ENCODE peak calls at places on chromosomes 11 and 22, in eight cellular contexts. One of them, this sample, is unnamed.

GRCh38 chr11:73306069-73306468 is 2.0 kb upstream of the ARHGEF17 start:
- DNase-seq in A549: peak
- DNase-seq in HepG2: no peak
- DNase-seq in H1: no peak
- DNase-seq in stomach: no peak
- DNase-seq in ovary: no peak
- DNase-seq in sigmoid colon: no peak
- DNase-seq in tibial nerve: no peak
- DNase-seq in this sample: no peak

GRCh38 chr11:14148653-14149273 is 186.2 kb downstream of the SPON1 start:
- DNase-seq in sigmoid colon: no peak
- DNase-seq in A549: peak
- DNase-seq in H1: no peak
- DNase-seq in tibial nerve: no peak
- DNase-seq in ovary: no peak
- DNase-seq in HepG2: peak
- DNase-seq in stomach: no peak
- DNase-seq in this sample: no peak

GRCh38 chr22:23012081-23012622 is 58.2 kb upstream of the GNAZ start:
- DNase-seq in sigmoid colon: no peak
- DNase-seq in HepG2: no peak
- DNase-seq in tibial nerve: no peak
- DNase-seq in ovary: no peak
- DNase-seq in stomach: no peak
- DNase-seq in A549: no peak
- DNase-seq in H1: no peak
- DNase-seq in this sample: no peak

GRCh38 chr11:10305262-10305963 is 540 bp downstream of the ADM start:
- DNase-seq in stomach: peak
- DNase-seq in H1: no peak
- DNase-seq in HepG2: peak
- DNase-seq in ovary: peak
- DNase-seq in sigmoid colon: peak
- DNase-seq in A549: peak
- DNase-seq in tibial nerve: no peak
- DNase-seq in this sample: peak

GRCh38 chr11:59207988-59208432 is 4.7 kb downstream of the MPEG1 start:
- DNase-seq in tibial nerve: no peak
- DNase-seq in HepG2: peak
- DNase-seq in sigmoid colon: no peak
- DNase-seq in H1: no peak
- DNase-seq in A549: peak
- DNase-seq in stomach: peak
- DNase-seq in ovary: no peak
- DNase-seq in this sample: no peak

GRCh38 chr22:21032843-21033688 is 705 bp upstream of the SLC7A4 start:
- DNase-seq in tibial nerve: no peak
- DNase-seq in sigmoid colon: no peak
- DNase-seq in ovary: no peak
- DNase-seq in A549: no peak
- DNase-seq in stomach: no peak
- DNase-seq in H1: no peak
- DNase-seq in HepG2: no peak
- DNase-seq in this sample: no peak

GRCh38 chr22:49433717-49434611 is 393.7 kb downstream of the BRD1 start:
- DNase-seq in sigmoid colon: no peak
- DNase-seq in ovary: no peak
- DNase-seq in HepG2: peak
- DNase-seq in H1: no peak
- DNase-seq in tibial nerve: no peak
- DNase-seq in A549: peak
- DNase-seq in stomach: no peak
- DNase-seq in this sample: no peak

GRCh38 chr22:27795053-27795452 is 6.5 kb downstream of the MN1 start:
- DNase-seq in A549: no peak
- DNase-seq in ovary: no peak
- DNase-seq in H1: no peak
- DNase-seq in tibial nerve: no peak
- DNase-seq in stomach: no peak
- DNase-seq in sigmoid colon: no peak
- DNase-seq in HepG2: no peak
- DNase-seq in this sample: no peak

GRCh38 chr11:93933230-93933629 is 82.8 kb upstream of the VSTM5 start:
- DNase-seq in A549: no peak
- DNase-seq in HepG2: no peak
- DNase-seq in sigmoid colon: no peak
- DNase-seq in stomach: no peak
- DNase-seq in H1: no peak
- DNase-seq in tibial nerve: no peak
- DNase-seq in ovary: no peak
- DNase-seq in this sample: no peak

GRCh38 chr11:35142481-35143207 is 3.7 kb downstream of the CD44 start:
- DNase-seq in sigmoid colon: no peak
- DNase-seq in A549: no peak
- DNase-seq in H1: no peak
- DNase-seq in stomach: no peak
- DNase-seq in tibial nerve: no peak
- DNase-seq in HepG2: peak
- DNase-seq in ovary: no peak
- DNase-seq in this sample: peak

GRCh38 chr11:71117311-71117710 is 135.1 kb downstream of the SHANK2 start:
- DNase-seq in stomach: no peak
- DNase-seq in HepG2: no peak
- DNase-seq in ovary: no peak
- DNase-seq in A549: peak
- DNase-seq in H1: no peak
- DNase-seq in sigmoid colon: no peak
- DNase-seq in tibial nerve: no peak
- DNase-seq in this sample: no peak

GRCh38 chr11:132643239-132643638 is 889.1 kb downstream of the OPCML start:
- DNase-seq in tibial nerve: no peak
- DNase-seq in stomach: no peak
- DNase-seq in H1: no peak
- DNase-seq in HepG2: no peak
- DNase-seq in ovary: no peak
- DNase-seq in sigmoid colon: no peak
- DNase-seq in A549: no peak
- DNase-seq in this sample: no peak

GRCh38 chr11:94142308-94143277 is 14.0 kb downstream of the PANX1 start:
- DNase-seq in H1: no peak
- DNase-seq in sigmoid colon: no peak
- DNase-seq in HepG2: peak
- DNase-seq in A549: no peak
- DNase-seq in stomach: no peak
- DNase-seq in ovary: no peak
- DNase-seq in tibial nerve: no peak
- DNase-seq in this sample: no peak

GRCh38 chr11:103552086-103552485 is 442.9 kb downstream of the DYNC2H1 start:
- DNase-seq in A549: no peak
- DNase-seq in tibial nerve: no peak
- DNase-seq in H1: no peak
- DNase-seq in stomach: no peak
- DNase-seq in sigmoid colon: no peak
- DNase-seq in ovary: no peak
- DNase-seq in HepG2: no peak
- DNase-seq in this sample: no peak

GRCh38 chr11:67542971-67543370 is 19.7 kb upstream of the CABP2 start:
- DNase-seq in tibial nerve: no peak
- DNase-seq in A549: no peak
- DNase-seq in HepG2: no peak
- DNase-seq in H1: no peak
- DNase-seq in stomach: no peak
- DNase-seq in ovary: no peak
- DNase-seq in sigmoid colon: no peak
- DNase-seq in this sample: no peak

GRCh38 chr11:99920956-99921355 is 766.1 kb upstream of the ARHGAP42 start:
- DNase-seq in HepG2: no peak
- DNase-seq in sigmoid colon: no peak
- DNase-seq in H1: no peak
- DNase-seq in tibial nerve: no peak
- DNase-seq in stomach: no peak
- DNase-seq in ovary: no peak
- DNase-seq in A549: no peak
- DNase-seq in this sample: no peak

GRCh38 chr22:23841736-23842404 is 3.1 kb upstream of the DERL3 start:
- DNase-seq in ovary: no peak
- DNase-seq in sigmoid colon: no peak
- DNase-seq in H1: no peak
- DNase-seq in HepG2: no peak
- DNase-seq in A549: no peak
- DNase-seq in stomach: no peak
- DNase-seq in tibial nerve: no peak
- DNase-seq in this sample: no peak

GRCh38 chr11:82270870-82271269 is 462.8 kb downstream of the FAM181B start:
- DNase-seq in stomach: no peak
- DNase-seq in A549: no peak
- DNase-seq in sigmoid colon: no peak
- DNase-seq in HepG2: no peak
- DNase-seq in tibial nerve: no peak
- DNase-seq in ovary: no peak
- DNase-seq in H1: no peak
- DNase-seq in this sample: no peak

GRCh38 chr11:86477495-86478155 is 102.9 kb downstream of the CCDC81 start:
- DNase-seq in sigmoid colon: no peak
- DNase-seq in ovary: no peak
- DNase-seq in tibial nerve: no peak
- DNase-seq in HepG2: no peak
- DNase-seq in stomach: no peak
- DNase-seq in H1: no peak
- DNase-seq in A549: no peak
- DNase-seq in this sample: no peak

GRCh38 chr11:65445604-65446445 is 23.2 kb downstream of the NEAT1 start:
- DNase-seq in stomach: peak
- DNase-seq in HepG2: no peak
- DNase-seq in A549: no peak
- DNase-seq in ovary: no peak
- DNase-seq in sigmoid colon: peak
- DNase-seq in H1: no peak
- DNase-seq in tibial nerve: peak
- DNase-seq in this sample: no peak

GRCh38 chr11:23314162-23314561 is 453.9 kb upstream of the CCDC179 start:
- DNase-seq in stomach: no peak
- DNase-seq in H1: no peak
- DNase-seq in sigmoid colon: no peak
- DNase-seq in HepG2: no peak
- DNase-seq in ovary: no peak
- DNase-seq in A549: no peak
- DNase-seq in tibial nerve: no peak
- DNase-seq in this sample: no peak

GRCh38 chr11:23318670-23319069 is 458.4 kb upstream of the CCDC179 start:
- DNase-seq in tibial nerve: no peak
- DNase-seq in stomach: no peak
- DNase-seq in sigmoid colon: no peak
- DNase-seq in HepG2: no peak
- DNase-seq in A549: no peak
- DNase-seq in ovary: no peak
- DNase-seq in H1: no peak
- DNase-seq in this sample: no peak

DNA sequence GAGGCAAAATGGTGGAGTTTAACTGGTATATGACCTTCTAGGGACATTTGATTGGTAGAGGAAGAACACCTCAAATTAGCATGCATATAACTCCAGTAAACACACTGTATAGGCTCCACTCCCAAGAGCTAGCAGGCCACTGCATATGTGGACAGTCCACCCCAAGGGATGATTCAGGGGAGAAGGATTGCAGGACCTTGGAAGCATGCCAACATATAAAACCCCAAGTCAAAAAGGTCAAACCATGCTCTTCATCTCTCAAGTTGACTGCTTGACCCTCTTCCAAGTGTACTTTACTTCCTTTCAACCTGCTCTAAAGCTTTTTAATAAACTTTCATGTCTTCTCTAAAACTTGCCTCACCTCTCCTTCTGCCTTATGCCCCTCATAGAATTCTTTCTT is 459.9 kb upstream of the CCDC179 start:
- DNase-seq in HepG2: no peak
- DNase-seq in tibial nerve: no peak
- DNase-seq in sigmoid colon: no peak
- DNase-seq in A549: no peak
- DNase-seq in stomach: no peak
- DNase-seq in H1: no peak
- DNase-seq in ovary: no peak
- DNase-seq in this sample: no peak
- TF ChIP-seq EP300 in HepG2: no peak
- TF ChIP-seq EP300 in tibial nerve: no peak
- TF ChIP-seq EP300 in sigmoid colon: no peak
- TF ChIP-seq EP300 in A549: no peak
- TF ChIP-seq EP300 in stomach: no peak
- TF ChIP-seq EP300 in H1: no peak
- TF ChIP-seq EP300 in ovary: no peak
- TF ChIP-seq EP300 in this sample: no peak

DNA sequence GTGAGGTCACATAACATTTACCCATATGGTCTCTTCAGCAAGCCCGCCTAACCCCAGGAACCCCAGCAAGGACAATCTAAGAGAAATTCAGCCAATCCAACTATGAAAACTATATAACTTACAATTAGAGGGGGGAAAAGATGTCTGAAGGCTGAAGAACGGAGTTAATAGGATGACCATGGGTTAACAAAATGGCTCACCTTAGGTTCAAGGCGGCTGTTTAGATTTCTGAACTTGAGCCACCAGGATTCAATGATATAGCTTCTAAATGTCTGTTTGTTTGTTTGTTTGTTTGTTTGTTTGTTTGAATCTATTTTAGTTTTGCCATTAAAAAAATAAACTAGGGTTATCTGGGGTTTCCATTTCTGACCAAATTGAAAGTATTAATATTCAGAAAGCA is 109.8 kb upstream of the ZC3H12C start:
- DNase-seq in tibial nerve: no peak
- DNase-seq in sigmoid colon: no peak
- DNase-seq in HepG2: no peak
- DNase-seq in stomach: no peak
- DNase-seq in ovary: no peak
- DNase-seq in H1: no peak
- DNase-seq in A549: no peak
- DNase-seq in this sample: no peak
- H3K4me3 ChIP-seq in tibial nerve: no peak
- H3K4me3 ChIP-seq in sigmoid colon: no peak
- H3K4me3 ChIP-seq in HepG2: no peak
- H3K4me3 ChIP-seq in stomach: no peak
- H3K4me3 ChIP-seq in ovary: no peak
- H3K4me3 ChIP-seq in H1: no peak
- H3K4me3 ChIP-seq in A549: no peak
- H3K4me3 ChIP-seq in this sample: no peak

GRCh38 chr22:44450503-44450902 is 47.5 kb downstream of the RTL6 start:
- DNase-seq in H1: no peak
- DNase-seq in HepG2: no peak
- DNase-seq in stomach: peak
- DNase-seq in tibial nerve: no peak
- DNase-seq in ovary: no peak
- DNase-seq in sigmoid colon: no peak
- DNase-seq in A549: no peak
- DNase-seq in this sample: no peak
- TF ChIP-seq EP300 in H1: no peak
- TF ChIP-seq EP300 in HepG2: no peak
- TF ChIP-seq EP300 in stomach: no peak
- TF ChIP-seq EP300 in tibial nerve: no peak
- TF ChIP-seq EP300 in ovary: no peak
- TF ChIP-seq EP300 in sigmoid colon: no peak
- TF ChIP-seq EP300 in A549: no peak
- TF ChIP-seq EP300 in this sample: no peak

DNA sequence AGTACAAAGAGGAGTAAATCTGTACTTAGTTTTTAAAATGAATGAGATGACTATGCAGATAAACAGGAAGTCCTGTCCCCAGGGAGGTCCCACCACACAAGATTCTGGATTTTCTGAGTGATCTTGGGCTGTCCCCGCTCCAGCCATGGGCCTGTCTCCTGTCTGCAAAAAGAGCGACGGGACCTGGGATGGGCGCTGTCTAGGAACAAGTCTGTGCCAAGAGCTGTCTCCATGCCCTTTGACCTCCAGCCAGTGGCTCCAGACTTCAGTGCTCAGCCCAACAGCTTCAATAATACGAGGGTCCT is 6.0 kb downstream of the CSNK1E start:
- DNase-seq in HepG2: no peak
- DNase-seq in H1: no peak
- DNase-seq in A549: no peak
- DNase-seq in stomach: no peak
- DNase-seq in sigmoid colon: no peak
- DNase-seq in ovary: no peak
- DNase-seq in tibial nerve: no peak
- DNase-seq in this sample: no peak
- H3K4me3 ChIP-seq in HepG2: no peak
- H3K4me3 ChIP-seq in H1: no peak
- H3K4me3 ChIP-seq in A549: no peak
- H3K4me3 ChIP-seq in stomach: no peak
- H3K4me3 ChIP-seq in sigmoid colon: no peak
- H3K4me3 ChIP-seq in ovary: no peak
- H3K4me3 ChIP-seq in tibial nerve: no peak
- H3K4me3 ChIP-seq in this sample: no peak